ENCODE peak calls at places on chromosomes 2 and 18, in four cellular contexts. U is A549, Q is breast epithelium, L is H1. N is an unnamed sample.

GRCh38 chr2:108594982-108595464 is 60.8 kb downstream of the LIMS1 start:
- DNase-seq in U (no peak), Q (no peak), L (no peak), N (no peak)

GRCh38 chr2:155223781-155224406 is 525.4 kb downstream of the KCNJ3 start:
- DNase-seq in Q (no peak), U (peak; percentile 1), L (no peak), N (no peak)

GRCh38 chr2:72934683-72935610 is 17.6 kb downstream of the EMX1 start:
- DNase-seq in U (peak; percentile 60), L (no peak), Q (no peak), N (no peak)

GRCh38 chr2:39938035-39938835 is 159.2 kb upstream of the THUMPD2 start:
- DNase-seq in L (no peak), Q (no peak), U (no peak), N (no peak)

GRCh38 chr2:152623076-152623740 is 94.1 kb downstream of the PRPF40A start:
- DNase-seq in L (no peak), Q (no peak), U (no peak), N (no peak)

GRCh38 chr2:212428685-212429480 is 109.7 kb downstream of the ERBB4 start:
- DNase-seq in Q (no peak), L (no peak), U (no peak), N (no peak)

GRCh38 chr2:85710687-85711577 is 16.8 kb downstream of the GNLY start:
- DNase-seq in Q (no peak), L (no peak), U (no peak), N (peak; percentile 83)

GRCh38 chr2:144183744-144184143 is 336.2 kb downstream of the ZEB2 start:
- DNase-seq in Q (no peak), L (no peak), U (no peak), N (no peak)

GRCh38 chr2:15974565-15975260 is 34.4 kb downstream of the MYCN start:
- DNase-seq in U (no peak), Q (no peak), L (no peak), N (no peak)

GRCh38 chr2:120777787-120778186 is 42.1 kb downstream of the GLI2 start:
- DNase-seq in Q (no peak), L (no peak), U (no peak), N (no peak)

GRCh38 chr18:12598181-12598921 is 59.6 kb downstream of the SPIRE1 start:
- DNase-seq in L (no peak), Q (no peak), U (no peak), N (no peak)

GRCh38 chr18:28725876-28726275 is 548.9 kb upstream of the CDH2 start:
- DNase-seq in U (no peak), L (no peak), Q (no peak), N (no peak)

GRCh38 chr18:59779979-59780378 is 82.8 kb upstream of the CCBE1 start:
- DNase-seq in Q (no peak), L (no peak), U (no peak), N (no peak)

GRCh38 chr18:47756364-47757016 is 174.0 kb downstream of the SMAD2 start:
- DNase-seq in L (peak; percentile 34), Q (no peak), U (peak; percentile 31), N (peak; percentile 51)

GRCh38 chr18:35494281-35494825 is 3.4 kb downstream of the INO80C start:
- DNase-seq in U (no peak), Q (no peak), L (no peak), N (no peak)

GRCh38 chr18:35495821-35496368 is 1.9 kb downstream of the INO80C start:
- DNase-seq in L (no peak), U (no peak), Q (no peak), N (no peak)

GRCh38 chr18:35491689-35492077 is 6.1 kb downstream of the INO80C start:
- DNase-seq in Q (no peak), L (no peak), U (no peak), N (no peak)

GRCh38 chr18:35489913-35490490 is 7.8 kb downstream of the INO80C start:
- DNase-seq in Q (no peak), U (no peak), L (no peak), N (no peak)

DNA sequence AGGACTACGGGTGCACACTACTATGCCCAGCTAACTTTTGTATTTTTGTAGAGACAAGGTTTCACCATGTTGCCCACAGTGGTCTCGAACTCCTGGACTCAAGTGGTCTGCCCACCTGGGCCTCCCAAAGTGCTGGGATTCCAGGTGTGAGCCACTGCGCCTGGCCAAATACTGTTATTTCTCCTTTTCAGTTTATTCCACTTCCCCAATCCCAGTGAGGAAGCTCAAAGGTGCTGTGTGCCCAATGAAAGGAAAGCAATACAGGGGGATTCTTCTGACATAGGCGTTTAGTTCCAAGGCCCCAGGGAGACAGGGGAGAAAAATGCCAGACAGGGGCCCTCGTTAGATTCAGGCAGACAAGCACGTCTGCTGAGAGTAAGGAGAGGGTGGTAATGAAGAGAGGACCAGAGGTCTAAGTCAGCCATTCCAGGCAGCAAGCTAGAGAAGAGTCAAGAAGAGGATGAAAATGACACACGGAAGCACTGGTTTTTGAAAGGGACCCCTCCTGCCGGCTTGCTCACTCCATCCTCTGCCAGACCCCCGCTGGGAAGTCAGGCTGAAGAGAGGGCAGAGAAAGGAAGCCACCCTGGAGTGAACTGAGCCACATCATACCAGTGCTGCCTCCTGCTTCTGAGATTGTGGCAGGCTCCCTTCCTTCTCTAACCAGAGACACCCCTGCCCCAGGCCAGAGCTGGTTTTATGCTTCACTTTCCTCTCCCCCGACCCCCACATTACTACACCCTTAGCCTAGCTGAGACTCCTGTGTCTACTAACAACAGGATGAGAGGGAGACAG is 6.7 kb downstream of the INO80C start:
- DNase-seq in U (no peak), Q (no peak), L (no peak), N (no peak)
- H3K27ac ChIP-seq in U (peak overlapping the region; percentile 49), Q (no peak overlapping the region), L (peak overlapping the region; percentile 38), N (no peak overlapping the region)

GRCh38 chr18:36496022-36496421 is 198.5 kb downstream of the FHOD3 start:
- DNase-seq in Q (no peak), L (no peak), U (no peak), N (no peak)

GRCh38 chr18:36492604-36493329 is 195.3 kb downstream of the FHOD3 start:
- DNase-seq in U (no peak), L (no peak), Q (no peak), N (no peak)

GRCh38 chr18:36490907-36491306 is 193.4 kb downstream of the FHOD3 start:
- DNase-seq in U (no peak), L (no peak), Q (no peak), N (no peak)

GRCh38 chr18:36493349-36494281 is 196.1 kb downstream of the FHOD3 start:
- DNase-seq in U (no peak), L (no peak), Q (no peak), N (no peak)
- TF ChIP-seq POLR2A in U (no peak), L (no peak), Q (no peak), N (no peak)

GRCh38 chr2:105488198-105488757 is 89.4 kb upstream of the FHL2 start:
- DNase-seq in L (no peak), Q (no peak), U (no peak), N (no peak)
- H3K27ac ChIP-seq in L (no peak overlapping the region), Q (peak overlapping the region; percentile 80), U (no peak overlapping the region), N (peak overlapping the region; percentile 66)

DNA sequence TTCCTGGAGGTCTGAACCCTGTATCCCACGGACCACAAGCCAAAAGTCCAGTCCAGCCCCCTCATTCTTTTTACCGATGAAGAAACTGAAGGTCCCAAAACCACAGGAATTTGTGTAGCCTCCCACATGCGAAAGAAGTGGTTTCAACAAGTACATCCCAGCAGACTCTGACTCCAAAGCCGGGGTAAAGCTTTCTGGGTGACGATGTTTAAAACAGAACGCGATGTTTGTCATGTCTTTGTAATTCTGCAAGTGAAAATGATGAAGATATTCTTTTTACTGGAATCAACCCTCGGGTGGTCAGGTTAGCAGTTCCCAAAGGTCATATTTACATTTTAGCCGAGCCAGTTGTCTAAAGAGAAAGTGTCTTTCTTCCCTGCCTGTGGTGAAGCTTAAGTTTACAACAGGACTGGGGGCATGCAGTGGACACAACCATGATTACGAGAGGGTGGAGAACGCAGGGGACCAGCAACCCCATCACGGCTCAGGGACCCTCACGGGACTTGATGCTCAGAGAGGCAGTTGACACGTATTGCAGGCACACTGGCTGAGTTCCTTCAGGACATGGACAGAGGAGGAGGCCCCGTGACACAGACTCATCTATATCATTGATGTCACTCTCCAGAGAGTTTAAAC is 17.8 kb upstream of the TMEM131 start:
- DNase-seq in U (no peak), L (no peak), Q (no peak), N (no peak)
- TF ChIP-seq POLR2A in U (no peak), L (no peak), Q (no peak), N (no peak)

GRCh38 chr2:217392930-217393584 is 533.2 kb upstream of the TNP1 start:
- DNase-seq in U (no peak), Q (no peak), L (no peak), N (no peak)
- H3K27ac ChIP-seq in U (peak overlapping the region; percentile 17), Q (peak overlapping the region; percentile 61), L (no peak overlapping the region), N (no peak overlapping the region)

GRCh38 chr2:74441690-74442482 is at the start of gene RTKN:
- DNase-seq in U (no peak), L (no peak), Q (peak; percentile 82), N (peak; percentile 27)
- TF ChIP-seq POLR2A in U (no peak), L (peak; percentile 88), Q (no peak), N (no peak)

GRCh38 chr2:45945182-45945779 is 293.8 kb downstream of the PRKCE start:
- DNase-seq in U (no peak), L (no peak), Q (no peak), N (no peak)
- H3K27ac ChIP-seq in U (no peak overlapping the region), L (no peak overlapping the region), Q (no peak overlapping the region), N (no peak overlapping the region)

DNA sequence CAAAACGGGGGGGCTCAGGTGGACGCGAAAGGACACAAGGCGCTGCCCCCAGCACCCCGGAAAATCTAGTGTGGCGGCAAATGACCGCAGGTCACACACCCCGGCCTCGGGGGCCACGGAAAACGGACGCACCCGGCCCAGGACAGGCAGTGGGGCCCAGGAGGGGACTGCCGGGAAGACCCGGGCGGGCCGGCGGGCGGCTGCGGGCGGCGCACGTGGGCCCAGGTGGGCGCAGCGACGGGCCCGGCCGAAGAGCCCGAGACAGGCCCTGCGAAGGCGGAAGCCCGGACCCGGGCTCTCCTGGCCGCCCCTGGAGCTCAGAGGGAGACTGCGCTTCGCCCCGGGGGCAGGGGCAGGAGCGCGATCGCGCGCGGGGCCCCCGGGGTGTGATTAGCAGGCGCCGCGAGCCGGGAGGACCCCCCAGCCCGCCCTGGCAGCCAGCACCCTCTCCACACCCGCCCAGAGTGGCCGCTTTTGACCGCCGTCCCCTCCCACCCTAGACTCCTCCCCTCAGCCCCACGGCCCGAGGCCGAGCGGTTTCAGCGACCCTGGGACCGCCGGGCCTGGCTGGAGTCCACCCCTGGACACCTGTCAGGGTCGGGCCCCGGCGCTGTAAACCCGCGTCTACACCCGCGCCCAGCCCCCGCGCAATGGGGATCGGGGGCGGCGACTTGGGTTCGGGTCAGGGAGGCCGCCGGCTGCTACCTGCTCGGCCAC is 773 bp downstream of the MBP start:
- DNase-seq in Q (peak; percentile 60), L (no peak), U (no peak), N (peak; percentile 68)
- TF ChIP-seq POLR2A in Q (no peak), L (no peak), U (peak; percentile 25), N (no peak)

GRCh38 chr2:236871500-236872001 is 214.1 kb upstream of the COPS8 start:
- DNase-seq in L (no peak), Q (no peak), U (peak; percentile 49), N (no peak)
- H3K27ac ChIP-seq in L (no peak overlapping the region), Q (peak overlapping the region; percentile 70), U (peak overlapping the region; percentile 54), N (no peak overlapping the region)

GRCh38 chr18:3453540-3454364 is 3.8 kb downstream of the TGIF1 start:
- DNase-seq in L (no peak), Q (peak; percentile 63), U (no peak), N (peak; percentile 69)
- TF ChIP-seq POLR2A in L (no peak), Q (peak; percentile 37), U (no peak), N (no peak)

N was measured in ovary.